ENCODE peak calls at places on chromosomes 3 and 15, in eight cellular contexts. R, W, F, V, Q, C, E and K are unnamed samples.

GRCh38 chr3:168802761-168803160 is 707.0 kb upstream of the GOLIM4 start:
- DNase-seq in E (no peak), V (no peak), F (no peak), W (no peak), R (no peak), Q (no peak), C (no peak), K (no peak)

GRCh38 chr3:143321058-143321769 is 201.6 kb downstream of the CHST2 start:
- DNase-seq in Q (no peak), W (no peak), C (no peak), R (no peak), E (no peak), F (no peak), V (no peak), K (no peak)

GRCh38 chr3:57803647-57804081 is 47.6 kb downstream of the SLMAP start:
- DNase-seq in Q (no peak), W (no peak), R (peak), E (no peak), F (no peak), C (no peak), V (peak), K (peak)

GRCh38 chr15:95556866-95557225 is 773.7 kb upstream of the NR2F2 start:
- DNase-seq in R (peak), W (no peak), E (no peak), V (no peak), F (no peak), C (no peak), Q (no peak), K (no peak)

GRCh38 chr15:63517614-63518013 is 13.2 kb downstream of the USP3 start:
- DNase-seq in R (no peak), W (no peak), Q (no peak), E (no peak), F (no peak), V (no peak), C (no peak), K (no peak)

GRCh38 chr3:47731066-47731465 is 50.6 kb downstream of the SMARCC1 start:
- DNase-seq in W (no peak), V (no peak), E (no peak), Q (no peak), F (no peak), C (no peak), R (no peak), K (no peak)

GRCh38 chr15:73464602-73465001 is 21.6 kb downstream of the REC114 start:
- DNase-seq in C (peak), W (no peak), E (no peak), F (peak), Q (no peak), R (no peak), V (no peak), K (peak)

GRCh38 chr3:46986782-46987484 is 7.5 kb downstream of the NBEAL2 start:
- DNase-seq in R (no peak), Q (no peak), V (no peak), W (no peak), E (peak), C (no peak), F (no peak), K (no peak)

GRCh38 chr15:39154136-39154770 is 426.6 kb upstream of the THBS1 start:
- DNase-seq in F (no peak), V (no peak), Q (no peak), R (no peak), E (no peak), W (no peak), C (no peak), K (no peak)

GRCh38 chr15:100112636-100113305 is 229.0 kb downstream of the ADAMTS17 start:
- DNase-seq in F (no peak), Q (no peak), W (no peak), V (no peak), E (peak), R (no peak), C (no peak), K (no peak)

GRCh38 chr3:3923619-3924018 is 124.4 kb downstream of the LRRN1 start:
- DNase-seq in W (no peak), E (no peak), F (no peak), V (no peak), Q (no peak), C (no peak), R (no peak), K (no peak)

GRCh38 chr3:155211940-155212339 is 81.5 kb downstream of the STRIT1 start:
- DNase-seq in Q (no peak), W (peak), C (no peak), V (no peak), R (no peak), F (no peak), E (no peak), K (no peak)

GRCh38 chr3:88321696-88322095 is 171.9 kb downstream of the C3orf38 start:
- DNase-seq in Q (no peak), R (no peak), F (no peak), W (no peak), C (no peak), V (no peak), E (no peak), K (peak)

GRCh38 chr3:147410518-147411234 is 1.5 kb downstream of the ZIC1 start:
- DNase-seq in Q (no peak), C (peak), W (peak), F (no peak), R (no peak), V (no peak), E (no peak), K (peak)

GRCh38 chr3:152026033-152026556 is 152.7 kb downstream of the SUCNR1 start:
- DNase-seq in E (no peak), F (no peak), Q (no peak), C (no peak), R (peak), W (no peak), V (peak), K (peak)

GRCh38 chr3:33269385-33269784 is 7.9 kb upstream of the FBXL2 start:
- DNase-seq in C (no peak), F (no peak), V (no peak), R (no peak), W (no peak), E (no peak), Q (no peak), K (no peak)

GRCh38 chr15:22979699-22980188 is 424 bp downstream of the CYFIP1 start:
- DNase-seq in V (peak), R (peak), Q (no peak), F (peak), E (no peak), W (peak), C (peak), K (peak)

GRCh38 chr3:9582332-9582731 is 28.7 kb upstream of the LHFPL4 start:
- DNase-seq in Q (no peak), V (no peak), R (no peak), W (no peak), F (no peak), E (no peak), C (no peak), K (no peak)

GRCh38 chr15:88635343-88635742 is 3.5 kb upstream of the ISG20 start:
- DNase-seq in V (no peak), R (no peak), C (no peak), Q (no peak), W (no peak), E (no peak), F (no peak), K (no peak)

GRCh38 chr3:167318996-167319615 is 61.0 kb downstream of the ZBBX start:
- DNase-seq in C (no peak), F (no peak), V (no peak), R (no peak), W (peak), Q (no peak), E (no peak), K (no peak)

GRCh38 chr3:156317457-156317856 is 197.1 kb downstream of the KCNAB1 start:
- DNase-seq in R (peak), E (no peak), V (peak), F (no peak), W (no peak), C (no peak), Q (no peak), K (peak)

GRCh38 chr3:54188176-54188791 is 65.9 kb downstream of the CACNA2D3 start:
- DNase-seq in R (peak), V (peak), C (peak), W (no peak), E (no peak), Q (peak), F (peak), K (peak)

GRCh38 chr15:27768731-27769510 is 330.2 kb downstream of the OCA2 start:
- DNase-seq in W (no peak), V (no peak), E (no peak), R (peak), C (no peak), F (no peak), Q (no peak), K (no peak)

GRCh38 chr15:25738171-25738792 is 124.8 kb downstream of the ATP10A start:
- DNase-seq in W (peak), E (no peak), C (no peak), R (no peak), Q (no peak), V (no peak), F (no peak), K (no peak)

GRCh38 chr15:31340047-31340446 is 13.4 kb downstream of the KLF13 start:
- DNase-seq in Q (no peak), C (no peak), R (no peak), V (no peak), E (no peak), W (no peak), F (no peak), K (no peak)

GRCh38 chr3:194705761-194706160 is 20.1 kb downstream of the FAM43A start:
- DNase-seq in E (no peak), F (no peak), W (no peak), C (no peak), R (no peak), Q (no peak), V (no peak), K (no peak)

GRCh38 chr15:63752075-63752684 is 81.6 kb downstream of the HERC1 start:
- DNase-seq in W (peak), R (peak), C (no peak), V (peak), Q (peak), E (no peak), F (peak), K (peak)

GRCh38 chr15:68312701-68313204 is 35.2 kb downstream of the FEM1B start:
- DNase-seq in V (no peak), F (no peak), E (no peak), R (no peak), C (no peak), Q (no peak), W (no peak), K (no peak)

GRCh38 chr3:138949002-138949418 is 2.0 kb downstream of the FOXL2NB start:
- DNase-seq in V (no peak), C (peak), R (no peak), F (no peak), Q (no peak), W (no peak), E (no peak), K (no peak)

GRCh38 chr3:52456800-52457183 is 1.4 kb downstream of the NISCH start:
- DNase-seq in V (no peak), W (no peak), R (no peak), F (no peak), E (no peak), C (no peak), Q (no peak), K (no peak)

GRCh38 chr15:95511680-95512079 is 818.8 kb upstream of the NR2F2 start:
- DNase-seq in R (no peak), Q (no peak), C (no peak), F (no peak), E (no peak), V (peak), W (no peak), K (no peak)

GRCh38 chr3:55658297-55659022 is 171.4 kb upstream of the WNT5A start:
- DNase-seq in Q (no peak), C (no peak), R (no peak), W (peak), V (no peak), F (no peak), E (no peak), K (no peak)

GRCh38 chr15:38899300-38899699 is 334.7 kb upstream of the RASGRP1 start:
- DNase-seq in C (no peak), R (peak), W (no peak), E (no peak), F (no peak), V (no peak), Q (no peak), K (no peak)

GRCh38 chr3:100088735-100089368 is 25.4 kb downstream of the FILIP1L start:
- DNase-seq in F (no peak), W (no peak), Q (no peak), C (no peak), V (no peak), E (no peak), R (no peak), K (no peak)